ENCODE peak calls at places on chromosomes 13 and 19, in seven cellular contexts. One of them, this sample, is unnamed.

GRCh38 chr13:47117268-47117667 is 220.4 kb upstream of the HTR2A start:
- DNase-seq in pons: no peak
- DNase-seq in adrenal gland: no peak
- DNase-seq in EL: peak
- DNase-seq in cardiac fibroblast: peak
- DNase-seq in left lung: no peak
- DNase-seq in nephron progenitor cell: no peak
- DNase-seq in this sample: peak

GRCh38 chr19:48635263-48635965 is 1.8 kb downstream of the DBP start:
- DNase-seq in pons: peak
- DNase-seq in cardiac fibroblast: no peak
- DNase-seq in adrenal gland: peak
- DNase-seq in left lung: peak
- DNase-seq in nephron progenitor cell: peak
- DNase-seq in EL: peak
- DNase-seq in this sample: peak

GRCh38 chr13:93603043-93603442 is 376.4 kb downstream of the GPC6 start:
- DNase-seq in cardiac fibroblast: peak
- DNase-seq in pons: no peak
- DNase-seq in nephron progenitor cell: no peak
- DNase-seq in left lung: no peak
- DNase-seq in EL: peak
- DNase-seq in adrenal gland: no peak
- DNase-seq in this sample: peak

GRCh38 chr19:55080121-55080914 is 4.6 kb downstream of the EPS8L1 start:
- DNase-seq in EL: peak
- DNase-seq in pons: no peak
- DNase-seq in adrenal gland: peak
- DNase-seq in cardiac fibroblast: peak
- DNase-seq in nephron progenitor cell: peak
- DNase-seq in left lung: peak
- DNase-seq in this sample: peak

GRCh38 chr19:42114412-42114811 is 17.8 kb downstream of the POU2F2 start:
- DNase-seq in cardiac fibroblast: no peak
- DNase-seq in adrenal gland: no peak
- DNase-seq in nephron progenitor cell: no peak
- DNase-seq in EL: peak
- DNase-seq in left lung: no peak
- DNase-seq in pons: no peak
- DNase-seq in this sample: peak

GRCh38 chr13:33277946-33278345 is 7.6 kb downstream of the STARD13 start:
- DNase-seq in pons: no peak
- DNase-seq in left lung: no peak
- DNase-seq in nephron progenitor cell: no peak
- DNase-seq in adrenal gland: no peak
- DNase-seq in cardiac fibroblast: peak
- DNase-seq in EL: no peak
- DNase-seq in this sample: peak

GRCh38 chr13:21225082-21225481 is 48.6 kb downstream of the MRPL57 start:
- DNase-seq in adrenal gland: no peak
- DNase-seq in EL: no peak
- DNase-seq in left lung: no peak
- DNase-seq in nephron progenitor cell: no peak
- DNase-seq in cardiac fibroblast: no peak
- DNase-seq in pons: no peak
- DNase-seq in this sample: no peak

GRCh38 chr19:46878613-46879375 is 18.0 kb downstream of the ARHGAP35 start:
- DNase-seq in nephron progenitor cell: no peak
- DNase-seq in adrenal gland: peak
- DNase-seq in pons: no peak
- DNase-seq in left lung: no peak
- DNase-seq in EL: peak
- DNase-seq in cardiac fibroblast: peak
- DNase-seq in this sample: peak

GRCh38 chr13:113001251-113002140 is 32.5 kb downstream of the MCF2L start:
- DNase-seq in pons: peak
- DNase-seq in adrenal gland: no peak
- DNase-seq in left lung: no peak
- DNase-seq in cardiac fibroblast: no peak
- DNase-seq in EL: peak
- DNase-seq in nephron progenitor cell: peak
- DNase-seq in this sample: peak

GRCh38 chr19:948842-949496 is 23.1 kb downstream of the ARID3A start:
- DNase-seq in nephron progenitor cell: no peak
- DNase-seq in cardiac fibroblast: no peak
- DNase-seq in EL: no peak
- DNase-seq in left lung: peak
- DNase-seq in pons: no peak
- DNase-seq in adrenal gland: no peak
- DNase-seq in this sample: no peak

GRCh38 chr13:30002577-30002976 is 152.2 kb upstream of the UBL3 start:
- DNase-seq in pons: no peak
- DNase-seq in nephron progenitor cell: no peak
- DNase-seq in cardiac fibroblast: peak
- DNase-seq in left lung: no peak
- DNase-seq in adrenal gland: no peak
- DNase-seq in EL: peak
- DNase-seq in this sample: no peak

GRCh38 chr19:55472463-55472862 is 4.0 kb upstream of the ZNF628 start:
- DNase-seq in cardiac fibroblast: peak
- DNase-seq in pons: no peak
- DNase-seq in nephron progenitor cell: no peak
- DNase-seq in left lung: peak
- DNase-seq in EL: peak
- DNase-seq in adrenal gland: no peak
- DNase-seq in this sample: peak

GRCh38 chr13:89486721-89487120 is 1815.5 kb downstream of the SLITRK5 start:
- DNase-seq in left lung: no peak
- DNase-seq in nephron progenitor cell: no peak
- DNase-seq in EL: no peak
- DNase-seq in cardiac fibroblast: no peak
- DNase-seq in adrenal gland: no peak
- DNase-seq in pons: no peak
- DNase-seq in this sample: no peak

GRCh38 chr13:31719214-31719613 is 20.1 kb upstream of the RXFP2 start:
- DNase-seq in EL: no peak
- DNase-seq in cardiac fibroblast: no peak
- DNase-seq in left lung: no peak
- DNase-seq in nephron progenitor cell: no peak
- DNase-seq in adrenal gland: no peak
- DNase-seq in pons: no peak
- DNase-seq in this sample: no peak

GRCh38 chr13:20475927-20476691 is 49.5 kb downstream of the CRYL1 start:
- DNase-seq in cardiac fibroblast: no peak
- DNase-seq in left lung: no peak
- DNase-seq in nephron progenitor cell: no peak
- DNase-seq in EL: no peak
- DNase-seq in adrenal gland: no peak
- DNase-seq in pons: no peak
- DNase-seq in this sample: peak

GRCh38 chr13:109945206-109945960 is 159.0 kb upstream of the IRS2 start:
- DNase-seq in EL: peak
- DNase-seq in left lung: no peak
- DNase-seq in nephron progenitor cell: no peak
- DNase-seq in pons: no peak
- DNase-seq in cardiac fibroblast: peak
- DNase-seq in adrenal gland: no peak
- DNase-seq in this sample: peak

GRCh38 chr13:93814658-93815057 is 588.1 kb downstream of the GPC6 start:
- DNase-seq in EL: no peak
- DNase-seq in pons: no peak
- DNase-seq in cardiac fibroblast: no peak
- DNase-seq in adrenal gland: no peak
- DNase-seq in left lung: no peak
- DNase-seq in nephron progenitor cell: no peak
- DNase-seq in this sample: no peak

GRCh38 chr13:51620165-51620983 is 36.1 kb downstream of the WDFY2 start:
- DNase-seq in nephron progenitor cell: no peak
- DNase-seq in EL: no peak
- DNase-seq in pons: peak
- DNase-seq in adrenal gland: no peak
- DNase-seq in cardiac fibroblast: no peak
- DNase-seq in left lung: no peak
- DNase-seq in this sample: peak

GRCh38 chr19:18626906-18627305 is 9.9 kb upstream of the KLHL26 start:
- DNase-seq in pons: no peak
- DNase-seq in EL: no peak
- DNase-seq in cardiac fibroblast: no peak
- DNase-seq in left lung: no peak
- DNase-seq in nephron progenitor cell: no peak
- DNase-seq in adrenal gland: no peak
- DNase-seq in this sample: no peak

GRCh38 chr13:93309886-93310520 is 83.4 kb downstream of the GPC6 start:
- DNase-seq in pons: no peak
- DNase-seq in nephron progenitor cell: no peak
- DNase-seq in left lung: no peak
- DNase-seq in cardiac fibroblast: peak
- DNase-seq in adrenal gland: no peak
- DNase-seq in EL: peak
- DNase-seq in this sample: peak

GRCh38 chr13:113029487-113030258 is 60.7 kb downstream of the MCF2L start:
- DNase-seq in pons: no peak
- DNase-seq in left lung: peak
- DNase-seq in nephron progenitor cell: peak
- DNase-seq in cardiac fibroblast: peak
- DNase-seq in adrenal gland: peak
- DNase-seq in EL: peak
- DNase-seq in this sample: peak

GRCh38 chr19:7482584-7483439 is 6.0 kb downstream of the PEX11G start:
- DNase-seq in cardiac fibroblast: no peak
- DNase-seq in left lung: no peak
- DNase-seq in pons: no peak
- DNase-seq in adrenal gland: peak
- DNase-seq in EL: no peak
- DNase-seq in nephron progenitor cell: peak
- DNase-seq in this sample: no peak

GRCh38 chr19:45215391-45216191 is 29.6 kb downstream of the EXOC3L2 start:
- DNase-seq in cardiac fibroblast: no peak
- DNase-seq in nephron progenitor cell: peak
- DNase-seq in adrenal gland: peak
- DNase-seq in EL: no peak
- DNase-seq in left lung: peak
- DNase-seq in pons: no peak
- DNase-seq in this sample: no peak

GRCh38 chr13:111046590-111047141 is 68.4 kb upstream of the ARHGEF7 start:
- DNase-seq in nephron progenitor cell: no peak
- DNase-seq in cardiac fibroblast: peak
- DNase-seq in pons: peak
- DNase-seq in EL: peak
- DNase-seq in adrenal gland: peak
- DNase-seq in left lung: peak
- DNase-seq in this sample: peak

GRCh38 chr19:52200044-52200443 is 10.2 kb downstream of the PPP2R1A start:
- DNase-seq in pons: no peak
- DNase-seq in left lung: no peak
- DNase-seq in adrenal gland: peak
- DNase-seq in EL: peak
- DNase-seq in nephron progenitor cell: no peak
- DNase-seq in cardiac fibroblast: peak
- DNase-seq in this sample: peak

GRCh38 chr19:47315125-47315821 is 5.6 kb downstream of the C5AR1 start:
- DNase-seq in adrenal gland: peak
- DNase-seq in pons: peak
- DNase-seq in EL: peak
- DNase-seq in cardiac fibroblast: peak
- DNase-seq in left lung: no peak
- DNase-seq in nephron progenitor cell: no peak
- DNase-seq in this sample: peak

GRCh38 chr19:45768644-45769053 is 403 bp downstream of the SIX5 start:
- DNase-seq in nephron progenitor cell: peak
- DNase-seq in cardiac fibroblast: peak
- DNase-seq in EL: peak
- DNase-seq in adrenal gland: peak
- DNase-seq in left lung: peak
- DNase-seq in pons: no peak
- DNase-seq in this sample: no peak

GRCh38 chr13:60757481-60757880 is 360.5 kb downstream of the TDRD3 start:
- DNase-seq in cardiac fibroblast: no peak
- DNase-seq in left lung: no peak
- DNase-seq in adrenal gland: no peak
- DNase-seq in pons: no peak
- DNase-seq in nephron progenitor cell: no peak
- DNase-seq in EL: no peak
- DNase-seq in this sample: no peak

GRCh38 chr13:111905609-111905945 is 161.4 kb upstream of the SOX1 start:
- DNase-seq in left lung: no peak
- DNase-seq in pons: no peak
- DNase-seq in cardiac fibroblast: no peak
- DNase-seq in nephron progenitor cell: no peak
- DNase-seq in adrenal gland: no peak
- DNase-seq in EL: no peak
- DNase-seq in this sample: no peak

GRCh38 chr19:55486971-55487883 is 1.0 kb upstream of the SSC5D start:
- DNase-seq in EL: peak
- DNase-seq in cardiac fibroblast: peak
- DNase-seq in pons: no peak
- DNase-seq in adrenal gland: peak
- DNase-seq in nephron progenitor cell: peak
- DNase-seq in left lung: peak
- DNase-seq in this sample: peak

GRCh38 chr13:114149774-114150740 is 17.6 kb upstream of the RASA3 start:
- DNase-seq in cardiac fibroblast: no peak
- DNase-seq in pons: no peak
- DNase-seq in left lung: no peak
- DNase-seq in adrenal gland: no peak
- DNase-seq in EL: no peak
- DNase-seq in nephron progenitor cell: no peak
- DNase-seq in this sample: no peak

GRCh38 chr19:412356-413355 is 3.7 kb upstream of the C2CD4C start:
- DNase-seq in EL: no peak
- DNase-seq in cardiac fibroblast: no peak
- DNase-seq in nephron progenitor cell: peak
- DNase-seq in pons: no peak
- DNase-seq in left lung: peak
- DNase-seq in adrenal gland: no peak
- DNase-seq in this sample: no peak

GRCh38 chr19:33393286-33394005 is 19.9 kb downstream of the CEBPG start:
- DNase-seq in cardiac fibroblast: no peak
- DNase-seq in nephron progenitor cell: no peak
- DNase-seq in EL: no peak
- DNase-seq in adrenal gland: no peak
- DNase-seq in pons: no peak
- DNase-seq in left lung: peak
- DNase-seq in this sample: peak

GRCh38 chr13:24627864-24628418 is 52.3 kb upstream of the ATP12A start:
- DNase-seq in left lung: no peak
- DNase-seq in pons: no peak
- DNase-seq in adrenal gland: no peak
- DNase-seq in nephron progenitor cell: no peak
- DNase-seq in EL: no peak
- DNase-seq in cardiac fibroblast: no peak
- DNase-seq in this sample: peak

GRCh38 chr13:109074436-109074835 is 445.0 kb downstream of the MYO16 start:
- DNase-seq in adrenal gland: no peak
- DNase-seq in left lung: no peak
- DNase-seq in pons: no peak
- DNase-seq in EL: no peak
- DNase-seq in nephron progenitor cell: no peak
- DNase-seq in cardiac fibroblast: no peak
- DNase-seq in this sample: no peak

GRCh38 chr13:94713556-94714182 is 1.3 kb upstream of the SOX21 start:
- DNase-seq in left lung: no peak
- DNase-seq in pons: no peak
- DNase-seq in cardiac fibroblast: no peak
- DNase-seq in adrenal gland: no peak
- DNase-seq in nephron progenitor cell: no peak
- DNase-seq in EL: no peak
- DNase-seq in this sample: no peak

GRCh38 chr13:99970761-99971575 is 599 bp downstream of the ZIC5 start:
- DNase-seq in left lung: peak
- DNase-seq in nephron progenitor cell: no peak
- DNase-seq in cardiac fibroblast: no peak
- DNase-seq in adrenal gland: no peak
- DNase-seq in pons: no peak
- DNase-seq in EL: no peak
- DNase-seq in this sample: no peak

GRCh38 chr19:46618670-46619231 is 6.1 kb downstream of the PTGIR start:
- DNase-seq in left lung: no peak
- DNase-seq in pons: no peak
- DNase-seq in nephron progenitor cell: no peak
- DNase-seq in EL: no peak
- DNase-seq in cardiac fibroblast: peak
- DNase-seq in adrenal gland: no peak
- DNase-seq in this sample: peak

This sample was measured in myocyte.